ENCODE peak calls at places on chromosomes 7 and 10, in nine cellular contexts. X, D, P, U, B, O, N, K and M are unnamed samples.

GRCh38 chr10:102617816-102618215 is 26.5 kb upstream of the TRIM8 start:
- DNase-seq in P (no peak), B (no peak), U (no peak), X (no peak), N (no peak), K (no peak), O (no peak), D (no peak), M (no peak)

GRCh38 chr10:31745612-31746376 is 182.8 kb downstream of the ARHGAP12 start:
- DNase-seq in K (no peak), U (no peak), N (no peak), P (peak), O (no peak), X (peak), D (no peak), B (no peak), M (no peak)

GRCh38 chr7:141071855-141072547 is 1.9 kb upstream of the TMEM178B start:
- DNase-seq in N (peak), P (no peak), X (no peak), B (peak), U (no peak), K (peak), D (no peak), O (peak), M (no peak)

GRCh38 chr7:155217629-155218028 is 80.0 kb upstream of the INSIG1 start:
- DNase-seq in B (no peak), K (no peak), O (no peak), X (no peak), P (no peak), N (no peak), U (no peak), D (no peak), M (no peak)

GRCh38 chr10:110919349-110919931 is at the start of gene SHOC2:
- DNase-seq in U (peak), O (peak), N (no peak), D (peak), K (no peak), P (peak), B (peak), X (peak), M (peak)

GRCh38 chr10:86111902-86112301 is 254.7 kb downstream of the GRID1 start:
- DNase-seq in D (no peak), O (no peak), U (no peak), B (no peak), P (no peak), K (no peak), X (no peak), N (no peak), M (no peak)

GRCh38 chr10:112895292-112895691 is 54.8 kb upstream of the TCF7L2 start:
- DNase-seq in N (no peak), O (no peak), U (no peak), X (no peak), B (no peak), K (no peak), D (no peak), P (no peak), M (no peak)

GRCh38 chr10:18238875-18239485 is 98.8 kb downstream of the CACNB2 start:
- DNase-seq in O (no peak), P (no peak), N (no peak), U (no peak), K (no peak), X (no peak), B (peak), D (no peak), M (no peak)

GRCh38 chr10:374354-374753 is 239.1 kb downstream of the ZMYND11 start:
- DNase-seq in K (no peak), U (no peak), B (no peak), N (no peak), X (no peak), P (no peak), O (no peak), D (no peak), M (no peak)

GRCh38 chr7:50393076-50393475 is 57.1 kb downstream of the FIGNL1 start:
- DNase-seq in B (no peak), X (no peak), N (no peak), O (no peak), U (no peak), P (no peak), K (no peak), D (no peak), M (no peak)